ENCODE peak calls at places on chromosomes 5 and 9, in seven cellular contexts. U is CD4-positive, alpha-beta T cell; G is PC-9; A is WERI-Rb-1; I is astrocyte; J is CD8-positive, alpha-beta T cell; N is GM23248. R is an unnamed sample.

GRCh38 chr9:21455320-21455719 is 15.1 kb downstream of the IFNA1 start:
- DNase-seq in I (no peak), N (peak), U (no peak), A (peak), G (no peak), J (no peak), R (no peak)

GRCh38 chr9:90140131-90140818 is 502.3 kb downstream of the DIRAS2 start:
- DNase-seq in I (no peak), A (no peak), G (no peak), N (no peak), U (no peak), J (no peak), R (no peak)

GRCh38 chr5:175690586-175690985 is 32.7 kb downstream of the HRH2 start:
- DNase-seq in N (no peak), G (no peak), U (no peak), I (no peak), J (no peak), A (no peak), R (no peak)

GRCh38 chr5:97088774-97089148 is 53.6 kb downstream of the LIX1 start:
- DNase-seq in N (no peak), U (no peak), A (no peak), I (no peak), G (no peak), J (no peak), R (no peak)

GRCh38 chr5:87368601-87369000 is 44.1 kb downstream of the CCNH start:
- DNase-seq in A (no peak), J (no peak), U (no peak), N (no peak), I (no peak), G (no peak), R (no peak)

GRCh38 chr9:113617550-113617949 is 154.0 kb downstream of the RGS3 start:
- DNase-seq in U (no peak), J (no peak), I (no peak), A (no peak), N (no peak), G (no peak), R (no peak)

GRCh38 chr9:13020706-13021105 is 245.9 kb downstream of the LURAP1L start:
- DNase-seq in N (no peak), U (no peak), G (no peak), I (no peak), J (no peak), A (no peak), R (no peak)

GRCh38 chr5:60143912-60144311 is 250.4 kb upstream of the PDE4D start:
- DNase-seq in J (no peak), G (no peak), U (no peak), N (no peak), A (no peak), I (no peak), R (no peak)

GRCh38 chr5:72241346-72242003 is 78.6 kb downstream of the MRPS27 start:
- DNase-seq in U (no peak), A (no peak), G (no peak), J (no peak), I (no peak), N (no peak), R (peak)

GRCh38 chr5:76084496-76085285 is 1.5 kb downstream of the SV2C start:
- DNase-seq in J (no peak), A (peak), G (no peak), N (peak), I (no peak), U (peak), R (no peak)

GRCh38 chr5:125199968-125200841 is 453.8 kb upstream of the ZNF608 start:
- DNase-seq in G (no peak), I (peak), A (peak), J (no peak), U (no peak), N (peak), R (no peak)

GRCh38 chr5:16952968-16953671 is 17.0 kb upstream of the MYO10 start:
- DNase-seq in N (no peak), A (no peak), I (no peak), U (no peak), G (no peak), J (no peak), R (no peak)

GRCh38 chr5:55143624-55144023 is 16.3 kb upstream of the GPX8 start:
- DNase-seq in U (no peak), G (no peak), I (no peak), N (no peak), J (no peak), A (no peak), R (no peak)

GRCh38 chr5:40823459-40823858 is 11.6 kb downstream of the RPL37 start:
- DNase-seq in J (no peak), N (no peak), G (no peak), A (no peak), I (no peak), U (no peak), R (no peak)

GRCh38 chr9:109329274-109330258 is 8.7 kb upstream of the EPB41L4B start:
- DNase-seq in A (no peak), G (peak), U (no peak), I (peak), J (no peak), N (peak), R (no peak)

GRCh38 chr5:153445875-153446567 is 44.4 kb upstream of the GRIA1 start:
- DNase-seq in U (no peak), G (no peak), I (no peak), N (peak), J (no peak), A (peak), R (no peak)

GRCh38 chr5:36683821-36684434 is 77.5 kb downstream of the SLC1A3 start:
- DNase-seq in G (peak), N (peak), I (no peak), U (no peak), J (no peak), A (no peak), R (peak)

GRCh38 chr5:172553167-172553566 is 87.9 kb upstream of the NEURL1B start:
- DNase-seq in U (no peak), A (no peak), I (no peak), J (no peak), N (no peak), G (no peak), R (no peak)

GRCh38 chr5:14668247-14668646 is 3.7 kb downstream of the OTULIN start:
- DNase-seq in G (no peak), A (no peak), N (no peak), I (no peak), U (peak), J (peak), R (no peak)

GRCh38 chr5:138626333-138626944 is 51.2 kb upstream of the HSPA9 start:
- DNase-seq in N (peak), U (no peak), I (no peak), G (no peak), J (no peak), A (no peak), R (no peak)

GRCh38 chr9:138076650-138077009 is 199.0 kb downstream of the CACNA1B start:
- DNase-seq in U (no peak), J (peak), G (no peak), N (no peak), I (no peak), A (no peak), R (no peak)

GRCh38 chr9:3824062-3824461 is 298.3 kb upstream of the RFX3 start:
- DNase-seq in A (no peak), J (no peak), I (no peak), U (no peak), G (no peak), N (peak), R (no peak)

GRCh38 chr5:132489051-132489770 is 1.4 kb downstream of the IRF1 start:
- DNase-seq in G (no peak), I (no peak), A (no peak), U (peak), N (no peak), J (peak), R (no peak)

GRCh38 chr9:694499-695154 is 146.9 kb upstream of the DMRT1 start:
- DNase-seq in G (peak), A (no peak), N (peak), I (peak), J (no peak), U (no peak), R (peak)

GRCh38 chr9:136174779-136175744 is 29.9 kb downstream of the LHX3 start:
- DNase-seq in G (no peak), N (no peak), J (no peak), I (no peak), A (peak), U (no peak), R (no peak)

GRCh38 chr9:92715488-92716231 is 45.7 kb upstream of the IPPK start:
- DNase-seq in U (no peak), A (peak), J (no peak), G (no peak), N (peak), I (peak), R (no peak)

GRCh38 chr9:97889941-97890557 is 32.3 kb downstream of the TRMO start:
- DNase-seq in U (peak), A (peak), I (no peak), G (no peak), N (peak), J (peak), R (no peak)

GRCh38 chr5:58260243-58260642 is 199.6 kb downstream of the PLK2 start:
- DNase-seq in A (no peak), G (no peak), N (no peak), J (no peak), U (no peak), I (no peak), R (no peak)
- H3K27ac ChIP-seq in A (no peak), G (peak), N (peak), J (no peak), U (no peak), I (peak), R (no peak)

GRCh38 chr5:150080696-150081435 is 5.5 kb downstream of the CSF1R start:
- DNase-seq in N (no peak), G (no peak), U (no peak), I (no peak), A (no peak), J (no peak), R (no peak)

GRCh38 chr5:150082889-150083288 is 3.5 kb downstream of the CSF1R start:
- DNase-seq in N (no peak), A (no peak), I (no peak), G (no peak), J (no peak), U (no peak), R (no peak)

GRCh38 chr5:150081541-150082283 is 4.6 kb downstream of the CSF1R start:
- DNase-seq in I (no peak), N (no peak), J (peak), A (no peak), U (no peak), G (no peak), R (no peak)

GRCh38 chr5:150079655-150080461 is 6.5 kb downstream of the CSF1R start:
- DNase-seq in N (no peak), G (no peak), J (peak), U (no peak), I (no peak), A (no peak), R (no peak)

DNA sequence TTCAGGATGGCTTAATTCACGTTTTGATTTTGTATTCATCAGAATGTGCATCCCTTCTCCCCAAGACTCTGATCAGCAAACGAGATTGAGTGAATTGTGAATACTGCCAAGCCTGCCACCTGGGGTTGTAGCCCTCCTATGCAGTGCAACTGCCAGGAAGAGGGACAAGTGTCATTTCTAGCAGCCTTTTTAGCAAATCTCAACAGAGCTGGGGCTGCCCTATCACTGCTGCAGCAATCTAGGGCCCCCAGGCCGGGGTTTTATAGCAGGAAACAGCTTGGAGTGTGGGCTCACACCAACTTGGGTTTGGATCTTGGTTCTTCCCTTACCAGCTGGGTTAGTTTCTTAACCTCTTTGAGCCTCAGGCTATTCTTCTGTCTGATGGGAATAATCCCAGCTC is 4.0 kb downstream of the CSF1R start:
- DNase-seq in I (no peak), G (no peak), U (no peak), J (no peak), N (no peak), A (no peak), R (no peak)
- H3K27ac ChIP-seq in I (no peak), G (no peak), U (no peak), J (no peak), N (no peak), A (no peak), R (no peak)

GRCh38 chr5:68920888-68921287 is 172.9 kb upstream of the SLC30A5 start:
- DNase-seq in U (no peak), N (no peak), I (no peak), J (no peak), A (no peak), G (no peak), R (no peak)
- H3K27ac ChIP-seq in U (no peak), N (no peak), I (no peak), J (no peak), A (no peak), G (no peak), R (no peak)

GRCh38 chr5:115543365-115543700 is 1.2 kb downstream of the FEM1C start:
- DNase-seq in A (no peak), I (no peak), U (no peak), J (no peak), G (no peak), N (peak), R (no peak)
- H3K27ac ChIP-seq in A (no peak), I (peak), U (peak), J (peak), G (peak), N (peak), R (peak)